ENCODE peak calls at places on chromosome 5, in seven cellular contexts. F is stimulated activated CD8-positive, alpha-beta memory T cell treated with anti-CD3 and anti-CD28 coated beads, Interleukin-12 subunit alpha, Interleukin-12 subunit beta, amount 100 ng/mL, for 1 hour; I is islet precursor cell; K is HFFc6; H is activated CD8-positive, alpha-beta memory T cell treated with anti-CD3 and anti-CD28 coated beads for 4 hours; W is SW 1271; R is activated naive CD8-positive, alpha-beta T cell treated with anti-CD3 and anti-CD28 coated beads, Interleukin-2, amount 50 U/mL, for 24 hours. Z is an unnamed sample.

GRCh38 chr5:79255786-79256557 is 20.0 kb downstream of the JMY start:
- DNase-seq in R (peak), F (no peak), W (peak), K (peak), H (no peak), I (peak), Z (peak)

GRCh38 chr5:118646917-118647316 is 341.4 kb downstream of the DTWD2 start:
- DNase-seq in W (no peak), K (no peak), R (no peak), H (no peak), I (no peak), F (no peak), Z (no peak)

GRCh38 chr5:122099060-122099790 is 21.2 kb upstream of the LOX start:
- DNase-seq in W (peak), I (peak), K (peak), R (no peak), H (no peak), F (no peak), Z (peak)

GRCh38 chr5:119304439-119304838 is 51.4 kb upstream of the TNFAIP8 start:
- DNase-seq in H (no peak), W (no peak), R (no peak), K (no peak), F (no peak), I (no peak), Z (no peak)

GRCh38 chr5:161263186-161263585 is 283.3 kb downstream of the GABRB2 start:
- DNase-seq in H (no peak), F (no peak), W (no peak), K (no peak), I (no peak), R (no peak), Z (no peak)

GRCh38 chr5:53010819-53011218 is 21.7 kb downstream of the ITGA2 start:
- DNase-seq in I (no peak), K (peak), W (no peak), F (no peak), R (no peak), H (no peak), Z (no peak)

GRCh38 chr5:36607838-36608783 is 1.7 kb downstream of the SLC1A3 start:
- DNase-seq in R (no peak), H (no peak), K (no peak), F (no peak), W (no peak), I (no peak), Z (peak)

GRCh38 chr5:119031905-119032304 is 39.0 kb upstream of the DMXL1 start:
- DNase-seq in W (no peak), I (no peak), R (peak), F (no peak), H (no peak), K (no peak), Z (no peak)

GRCh38 chr5:84249918-84250635 is 134.6 kb downstream of the EDIL3 start:
- DNase-seq in F (no peak), H (no peak), R (no peak), I (peak), K (no peak), W (peak), Z (peak)

GRCh38 chr5:106415541-106415940 is 1255.2 kb downstream of the EFNA5 start:
- DNase-seq in F (no peak), W (no peak), K (no peak), H (no peak), R (no peak), I (peak), Z (peak)

GRCh38 chr5:53488195-53488594 is 7.8 kb downstream of the FST start:
- DNase-seq in K (no peak), W (no peak), I (no peak), F (no peak), R (no peak), H (no peak), Z (no peak)

GRCh38 chr5:139486201-139486600 is 3.6 kb upstream of the STING1 start:
- DNase-seq in K (no peak), F (no peak), H (no peak), W (no peak), I (no peak), R (no peak), Z (no peak)

GRCh38 chr5:105807251-105807650 is 1863.5 kb downstream of the EFNA5 start:
- DNase-seq in F (no peak), K (no peak), I (no peak), W (no peak), H (no peak), R (no peak), Z (no peak)

GRCh38 chr5:159886312-159886711 is 30.0 kb upstream of the ADRA1B start:
- DNase-seq in K (no peak), R (no peak), I (no peak), W (no peak), F (no peak), H (no peak), Z (no peak)

GRCh38 chr5:1140188-1140817 is 28.4 kb upstream of the SLC12A7 start:
- DNase-seq in H (peak), R (peak), W (peak), I (peak), K (no peak), F (peak), Z (peak)

GRCh38 chr5:144183254-144183889 is 12.7 kb downstream of the KCTD16 start:
- DNase-seq in W (peak), K (peak), H (no peak), R (no peak), F (no peak), I (no peak), Z (peak)

GRCh38 chr5:133861161-133861737 is 107.2 kb downstream of the C5orf15 start:
- DNase-seq in R (peak), F (no peak), H (no peak), W (no peak), I (no peak), K (no peak), Z (no peak)

GRCh38 chr5:1312993-1313833 is 18.3 kb upstream of the TERT start:
- DNase-seq in K (no peak), W (no peak), H (no peak), R (peak), F (peak), I (peak), Z (no peak)

GRCh38 chr5:181241393-181241975 is 2.2 kb downstream of the RACK1 start:
- DNase-seq in F (no peak), K (peak), R (peak), H (no peak), I (no peak), W (no peak), Z (peak)

GRCh38 chr5:144032375-144032774 is 138.1 kb downstream of the YIPF5 start:
- DNase-seq in I (no peak), W (no peak), H (no peak), K (no peak), F (no peak), R (no peak), Z (no peak)

GRCh38 chr5:56270058-56270457 is 36.9 kb upstream of the ANKRD55 start:
- DNase-seq in R (no peak), W (no peak), H (no peak), K (no peak), I (peak), F (no peak), Z (no peak)

GRCh38 chr5:121887727-121888126 is 36.0 kb downstream of the FTMT start:
- DNase-seq in F (no peak), H (no peak), W (no peak), I (no peak), K (no peak), R (no peak), Z (no peak)

GRCh38 chr5:141787376-141787775 is 90.8 kb downstream of the PCDH1 start:
- DNase-seq in I (no peak), F (no peak), W (no peak), H (no peak), R (no peak), K (no peak), Z (no peak)

GRCh38 chr5:59673438-59674058 is 220.0 kb downstream of the PDE4D start:
- DNase-seq in R (no peak), K (peak), H (no peak), F (peak), W (peak), I (no peak), Z (peak)

GRCh38 chr5:14309864-14310531 is 166.9 kb downstream of the TRIO start:
- DNase-seq in R (no peak), F (no peak), I (no peak), W (no peak), H (no peak), K (no peak), Z (no peak)

GRCh38 chr5:109063223-109063622 is 315.5 kb downstream of the FER start:
- DNase-seq in H (no peak), R (no peak), K (peak), F (no peak), W (no peak), I (no peak), Z (no peak)

Z was measured in RWPE1.